ENCODE peak calls at places on chromosome 6, in nine cellular contexts. Q is fibroblast of lung; U is lower leg skin; R is uterus; L is IMR-90; T is cardiac fibroblast; S is AG04450; O is CD8-positive, alpha-beta T cell; K is K562. H is an unnamed sample.

GRCh38 chr6:41634657-41635056 is 3.6 kb upstream of the MDFI start:
- DNase-seq in O (no peak), S (no peak), T (peak), R (no peak), U (no peak), L (no peak), Q (no peak), K (no peak), H (peak)

GRCh38 chr6:167839755-167840154 is 13.0 kb downstream of the AFDN start:
- DNase-seq in O (no peak), Q (no peak), K (peak), L (no peak), R (no peak), U (no peak), T (no peak), S (no peak), H (no peak)

GRCh38 chr6:85726206-85726605 is 83.5 kb upstream of the SYNCRIP start:
- DNase-seq in T (no peak), K (peak), Q (peak), U (no peak), S (no peak), R (no peak), O (no peak), L (no peak), H (peak)

GRCh38 chr6:4188801-4189200 is 53.4 kb upstream of the ECI2 start:
- DNase-seq in Q (no peak), O (no peak), R (no peak), K (peak), L (no peak), U (no peak), S (no peak), T (no peak), H (no peak)

GRCh38 chr6:3722211-3722621 is 29.3 kb downstream of the PXDC1 start:
- DNase-seq in T (no peak), O (no peak), R (no peak), K (no peak), U (peak), Q (peak), S (no peak), L (peak), H (no peak)

GRCh38 chr6:25660512-25660911 is 8.5 kb downstream of the SCGN start:
- DNase-seq in R (no peak), L (peak), S (no peak), T (peak), U (no peak), K (peak), Q (peak), O (no peak), H (no peak)

GRCh38 chr6:119449253-119450156 is 99.9 kb upstream of the MAN1A1 start:
- DNase-seq in O (no peak), S (no peak), K (no peak), L (no peak), R (no peak), U (no peak), T (no peak), Q (no peak), H (no peak)

GRCh38 chr6:170291271-170292110 is 613 bp upstream of the DLL1 start:
- DNase-seq in T (peak), U (peak), S (no peak), R (peak), K (no peak), O (no peak), L (no peak), Q (no peak), H (no peak)

GRCh38 chr6:158758464-158758863 is 60.7 kb downstream of the EZR start:
- DNase-seq in O (no peak), R (no peak), L (peak), U (no peak), Q (peak), T (peak), S (no peak), K (peak), H (no peak)

GRCh38 chr6:139028658-139029469 is at the start of gene ABRACL:
- DNase-seq in O (peak), K (peak), U (peak), Q (peak), S (peak), T (peak), L (peak), R (peak), H (no peak)

GRCh38 chr6:139030539-139030938 is 2.0 kb downstream of the ABRACL start:
- DNase-seq in Q (no peak), L (no peak), R (no peak), K (no peak), O (no peak), T (no peak), U (no peak), S (no peak), H (no peak)

GRCh38 chr6:139029470-139030210 is 1.1 kb downstream of the ABRACL start:
- DNase-seq in K (peak), L (peak), Q (peak), O (no peak), T (peak), R (peak), S (peak), U (peak), H (no peak)

GRCh38 chr6:139028242-139028657 is 295 bp upstream of the ABRACL start:
- DNase-seq in O (no peak), R (no peak), S (no peak), U (no peak), L (no peak), Q (no peak), K (no peak), T (no peak), H (no peak)

GRCh38 chr6:139030211-139030530 is 1.6 kb downstream of the ABRACL start:
- DNase-seq in R (no peak), O (no peak), K (no peak), U (no peak), T (no peak), L (no peak), Q (no peak), S (no peak), H (no peak)
- H3K4me3 ChIP-seq in R (no peak), O (peak), K (no peak), U (no peak), T (peak), L (peak), Q (no peak), S (peak), H (peak)

DNA sequence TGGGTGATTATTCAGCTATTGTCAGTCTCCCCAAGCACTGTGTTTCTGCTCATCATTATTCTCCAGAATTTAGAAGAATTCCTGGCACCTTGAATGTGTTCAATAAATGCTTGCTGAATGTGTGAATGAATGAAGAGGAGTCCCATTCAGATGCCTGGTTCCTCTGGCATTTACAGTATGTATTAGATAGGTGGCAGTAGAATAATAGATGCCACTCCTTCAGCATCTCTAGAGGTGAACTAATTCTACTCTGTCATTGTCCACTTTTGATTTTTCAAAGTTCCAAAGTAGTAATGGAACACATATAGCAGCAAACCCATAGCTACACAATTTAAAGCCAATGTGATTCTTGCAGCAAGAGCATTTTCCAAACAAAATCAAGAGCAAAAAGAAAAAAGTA is 118.9 kb upstream of the CEP162 start:
- DNase-seq in Q (peak), S (no peak), L (no peak), U (no peak), T (peak), R (no peak), O (no peak), K (no peak), H (no peak)
- TF ChIP-seq CTCF in Q (peak), S (peak), L (no peak), U (no peak), T (peak), R (no peak), O (no peak), K (no peak), H (no peak)

GRCh38 chr6:107479089-107479690 is 10.7 kb upstream of the SOBP start:
- DNase-seq in O (no peak), Q (no peak), U (no peak), S (no peak), K (no peak), L (no peak), R (no peak), T (no peak), H (no peak)

GRCh38 chr6:107470364-107470763 is 11.0 kb upstream of the PDSS2 start:
- DNase-seq in K (no peak), S (no peak), Q (no peak), T (no peak), O (no peak), U (no peak), L (no peak), R (no peak), H (no peak)

DNA sequence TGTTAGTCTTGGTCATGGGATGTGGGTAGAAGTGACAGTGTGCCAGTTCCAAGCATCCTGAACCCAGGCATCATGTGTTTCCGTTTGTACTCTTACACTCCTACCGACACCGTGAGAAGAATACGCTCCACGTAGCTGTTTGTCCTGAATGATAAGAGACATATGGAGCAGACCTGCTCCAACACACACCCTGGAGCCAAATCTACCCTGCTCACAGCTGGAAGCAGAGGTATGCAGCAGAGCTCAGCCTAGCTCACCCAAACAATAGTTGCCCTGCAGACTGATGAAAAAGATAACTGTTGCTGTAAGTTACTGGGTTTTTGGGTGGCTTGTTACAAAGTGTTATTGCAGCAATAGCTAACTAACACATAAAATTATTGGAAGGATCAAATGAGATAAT is 14.3 kb upstream of the PDSS2 start:
- DNase-seq in R (no peak), U (no peak), S (no peak), T (no peak), Q (no peak), L (no peak), O (no peak), K (no peak), H (no peak)
- H3K4me3 ChIP-seq in R (no peak), U (no peak), S (no peak), T (no peak), Q (no peak), L (no peak), O (no peak), K (no peak), H (no peak)

GRCh38 chr6:133052465-133052864 is 188.7 kb upstream of the EYA4 start:
- DNase-seq in S (no peak), T (no peak), K (no peak), L (no peak), Q (no peak), O (no peak), R (no peak), U (no peak), H (no peak)
- TF ChIP-seq CTCF in S (no peak), T (no peak), K (no peak), L (no peak), Q (no peak), O (no peak), R (no peak), U (no peak), H (no peak)

GRCh38 chr6:117829594-117830319 is 77.3 kb upstream of the SLC35F1 start:
- DNase-seq in R (no peak), O (no peak), T (peak), Q (peak), K (peak), S (no peak), U (no peak), L (peak), H (peak)
- H3K4me3 ChIP-seq in R (no peak), O (no peak), T (peak), Q (no peak), K (no peak), S (peak), U (no peak), L (peak), H (peak)